ENCODE peak calls at places on chromosomes 16 and 17, in seven cellular contexts. M is cardiac fibroblast, F is epithelial cell of esophagus, D is GM23338, Y is RWPE2, W is A549, Q is endothelial cell. R is an unnamed sample.

GRCh38 chr17:73474370-73474988 is 162.7 kb upstream of the CDC42EP4 start:
- DNase-seq in M (peak; percentile 65), F (peak; percentile 88), D (no peak), Y (no peak), W (peak; percentile 60), Q (no peak), R (peak; percentile 76)

GRCh38 chr16:57284206-57284951 is at the start of gene PLLP:
- DNase-seq in M (peak; percentile 29), F (peak; percentile 33), D (peak; percentile 68), Y (no peak), W (peak; percentile 53), Q (peak; percentile 38), R (peak; percentile 40)

GRCh38 chr16:70750893-70751467 is 50.0 kb downstream of the VAC14 start:
- DNase-seq in M (peak; percentile 96), F (no peak), D (no peak), Y (no peak), W (peak; percentile 66), Q (peak; percentile 27), R (no peak)

GRCh38 chr17:65485388-65486299 is 75.8 kb downstream of the AXIN2 start:
- DNase-seq in M (peak; percentile 85), F (no peak), D (no peak), Y (no peak), W (no peak), Q (no peak), R (no peak)

GRCh38 chr17:50275279-50275678 is 1.0 kb downstream of the TMEM92 start:
- DNase-seq in M (no peak), F (no peak), D (no peak), Y (peak; percentile 51), W (no peak), Q (no peak), R (no peak)

GRCh38 chr16:14347706-14348105 is 276.6 kb downstream of the MRTFB start:
- DNase-seq in M (no peak), F (no peak), D (peak; percentile 19), Y (no peak), W (no peak), Q (no peak), R (no peak)

GRCh38 chr17:36907407-36907806 is 29.9 kb upstream of the LHX1 start:
- DNase-seq in M (no peak), F (no peak), D (no peak), Y (no peak), W (no peak), Q (no peak), R (no peak)

GRCh38 chr17:62714016-62714777 is 86.7 kb downstream of the MRC2 start:
- DNase-seq in M (peak; percentile 75), F (peak; percentile 30), D (no peak), Y (peak; percentile 29), W (no peak), Q (no peak), R (no peak)

DNA sequence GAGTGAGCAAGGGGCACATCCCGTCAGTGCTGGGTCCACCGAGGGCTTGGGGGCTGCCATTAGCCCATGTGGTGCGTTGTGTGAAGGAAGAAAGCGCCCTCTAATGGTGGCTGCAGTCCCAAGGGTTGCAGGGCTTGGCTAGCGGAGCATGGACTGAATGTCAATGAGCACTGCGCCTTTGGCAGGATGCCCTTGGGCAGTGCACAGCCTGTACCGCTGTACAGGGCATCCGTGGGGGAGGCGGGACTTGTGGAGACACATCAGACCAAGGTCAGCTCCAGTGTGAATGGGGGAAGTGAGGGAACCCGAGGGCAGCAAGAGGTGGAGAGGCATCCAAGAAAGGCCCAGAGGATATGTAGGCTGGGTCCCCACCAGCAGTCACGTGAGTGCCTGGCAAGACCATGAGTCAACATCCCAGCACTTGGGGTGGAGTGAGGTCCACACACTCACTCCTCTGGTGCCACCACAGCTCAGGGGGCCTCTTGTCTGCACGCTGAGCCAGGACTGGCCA is 75.5 kb upstream of the MED9 start:
- DNase-seq in M (peak; percentile 45), F (peak; percentile 14), D (peak; percentile 80), Y (no peak), W (peak; percentile 50), Q (no peak), R (no peak)
- TF ChIP-seq CTCF in M (peak; percentile 16), F (no peak), D (peak; percentile 93), Y (no peak), W (no peak), Q (no peak), R (peak; percentile 18)

GRCh38 chr16:4507588-4508345 is 30.8 kb downstream of the CDIP1 start:
- DNase-seq in M (no peak), F (no peak), D (no peak), Y (no peak), W (no peak), Q (no peak), R (no peak)

GRCh38 chr16:4505356-4506153 is 29.4 kb downstream of the HMOX2 start:
- DNase-seq in M (no peak), F (peak; percentile 57), D (no peak), Y (no peak), W (no peak), Q (no peak), R (no peak)

GRCh38 chr16:4508806-4509205 is 29.8 kb downstream of the CDIP1 start:
- DNase-seq in M (no peak), F (no peak), D (no peak), Y (no peak), W (no peak), Q (no peak), R (no peak)

GRCh38 chr16:4509420-4509819 is 29.2 kb downstream of the CDIP1 start:
- DNase-seq in M (no peak), F (no peak), D (no peak), Y (no peak), W (no peak), Q (no peak), R (no peak)

GRCh38 chr16:4506450-4506849 is 30.3 kb downstream of the HMOX2 start:
- DNase-seq in M (peak; percentile 87), F (peak; percentile 84), D (peak; percentile 93), Y (no peak), W (peak; percentile 77), Q (peak; percentile 44), R (no peak)
- TF ChIP-seq CTCF in M (peak; percentile 83), F (peak; percentile 89), D (peak; percentile 97), Y (peak; percentile 84), W (peak; percentile 88), Q (peak; percentile 68), R (peak; percentile 90)

GRCh38 chr17:78176548-78177025 is 8.2 kb downstream of the SYNGR2 start:
- DNase-seq in M (peak; percentile 53), F (peak; percentile 74), D (peak; percentile 86), Y (no peak), W (peak; percentile 76), Q (peak; percentile 85), R (peak; percentile 82)

GRCh38 chr17:78174332-78174869 is 6.0 kb downstream of the SYNGR2 start:
- DNase-seq in M (no peak), F (peak; percentile 39), D (no peak), Y (no peak), W (peak; percentile 56), Q (no peak), R (no peak)

GRCh38 chr17:78175643-78175981 is 7.2 kb downstream of the SYNGR2 start:
- DNase-seq in M (no peak), F (no peak), D (no peak), Y (no peak), W (no peak), Q (no peak), R (no peak)

GRCh38 chr17:78173025-78173715 is 4.8 kb downstream of the SYNGR2 start:
- DNase-seq in M (no peak), F (no peak), D (no peak), Y (no peak), W (no peak), Q (no peak), R (no peak)

DNA sequence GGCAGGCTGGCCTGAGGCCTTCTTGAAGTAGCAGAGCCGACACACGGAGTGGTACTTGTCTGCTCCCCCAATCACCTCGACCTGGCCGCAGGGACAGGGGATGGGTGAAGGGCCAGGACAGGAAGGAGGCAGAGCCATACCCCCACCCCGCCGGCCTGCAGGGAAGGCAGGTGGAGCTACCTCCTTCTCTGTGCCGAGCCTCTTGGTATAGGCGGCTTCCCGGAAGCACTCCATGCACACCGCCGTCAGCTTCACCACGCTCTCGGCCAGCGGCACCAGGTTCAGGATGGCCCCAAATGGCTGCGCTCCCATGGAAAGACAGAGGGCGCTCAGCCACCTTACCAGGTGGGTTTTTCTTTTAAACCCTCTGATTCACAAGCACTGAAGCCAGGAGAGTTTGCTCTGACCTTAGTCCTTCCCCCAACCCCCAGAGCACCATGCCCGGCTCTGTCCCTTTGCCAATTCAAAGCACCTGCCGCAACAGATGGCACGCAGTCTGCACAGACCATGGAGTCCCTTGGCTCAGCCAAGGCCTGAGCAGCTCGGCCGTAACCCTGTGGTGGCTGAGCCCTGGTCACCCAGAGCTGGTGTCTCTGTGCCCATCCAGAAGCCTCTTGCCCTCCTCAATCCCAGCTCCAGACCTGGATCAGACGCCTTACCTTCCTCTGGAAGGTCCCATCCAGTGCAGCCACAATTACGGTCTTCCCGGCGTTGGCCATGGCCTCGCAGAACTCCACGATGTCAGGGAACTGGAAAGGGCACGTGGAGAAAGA is 6.7 kb downstream of the SYNGR2 start:
- DNase-seq in M (no peak), F (peak; percentile 33), D (peak; percentile 83), Y (no peak), W (no peak), Q (no peak), R (no peak)
- TF ChIP-seq CTCF in M (no peak), F (peak; percentile 20), D (peak; percentile 76), Y (peak; percentile 22), W (peak; percentile 10), Q (peak; percentile 17), R (no peak)

GRCh38 chr17:80847506-80848230 is 144.0 kb upstream of the CHMP6 start:
- DNase-seq in M (no peak), F (no peak), D (no peak), Y (peak; percentile 56), W (no peak), Q (no peak), R (no peak)

GRCh38 chr17:80844418-80844990 is 147.1 kb upstream of the CHMP6 start:
- DNase-seq in M (no peak), F (no peak), D (no peak), Y (peak; percentile 51), W (no peak), Q (no peak), R (no peak)

GRCh38 chr17:80846932-80847331 is 144.7 kb upstream of the CHMP6 start:
- DNase-seq in M (no peak), F (no peak), D (no peak), Y (peak; percentile 54), W (no peak), Q (no peak), R (no peak)

GRCh38 chr17:80845121-80845862 is 146.3 kb upstream of the CHMP6 start:
- DNase-seq in M (no peak), F (no peak), D (no peak), Y (peak; percentile 56), W (no peak), Q (no peak), R (no peak)

DNA sequence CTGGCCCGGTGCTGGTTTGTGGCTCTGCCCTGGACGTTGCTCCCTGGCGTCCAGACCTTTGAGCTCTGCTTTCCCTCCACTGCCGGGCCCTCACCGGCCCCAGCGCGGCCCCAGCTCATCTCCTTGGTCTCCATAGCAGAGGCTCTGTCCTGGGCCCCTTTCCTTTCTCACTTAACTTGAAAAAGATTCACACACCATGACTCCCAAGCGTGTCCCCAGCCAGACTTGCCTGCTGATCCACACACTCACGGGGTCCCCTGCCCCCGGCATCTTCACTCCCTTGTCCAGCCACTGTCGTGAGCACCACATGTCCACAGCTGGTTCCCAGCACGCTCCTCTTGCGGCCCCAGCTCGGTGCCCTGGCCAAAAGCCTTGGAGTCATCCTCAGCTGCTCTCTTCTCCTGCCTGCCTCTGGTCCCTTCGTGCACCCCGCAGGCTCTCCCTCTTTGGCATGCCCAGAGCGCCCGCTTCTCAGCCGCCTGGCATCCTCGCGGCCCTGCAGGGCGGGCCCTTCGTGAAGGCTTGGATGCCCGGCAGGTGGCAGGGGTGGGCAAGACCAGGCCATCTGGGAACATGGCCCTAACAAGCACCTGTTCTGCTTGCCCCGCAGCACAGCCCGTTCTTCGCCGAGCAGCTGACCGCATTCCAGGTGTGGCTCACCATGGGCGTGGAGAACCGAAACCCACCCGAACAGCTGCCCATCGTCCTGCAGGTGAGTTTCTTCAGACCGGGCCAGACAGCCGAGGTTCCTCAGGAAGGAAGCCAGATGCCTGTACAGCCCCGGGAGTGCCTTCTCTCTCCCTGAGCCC is 145.6 kb upstream of the CHMP6 start:
- DNase-seq in M (no peak), F (no peak), D (no peak), Y (peak; percentile 51), W (no peak), Q (no peak), R (no peak)
- TF ChIP-seq CTCF in M (no peak), F (no peak), D (no peak), Y (no peak), W (no peak), Q (no peak), R (no peak)